ENCODE peak calls at places on chromosomes 1 and 21, in four cellular contexts. F is ELR, H is NCI-H345, W is suprapubic skin. N is an unnamed sample.

GRCh38 chr1:231642600-231643332 is 16.2 kb downstream of the DISC1 start:
- DNase-seq in F (no peak), H (no peak), W (no peak), N (no peak)

GRCh38 chr1:56077223-56077622 is 502.1 kb downstream of the PLPP3 start:
- DNase-seq in F (no peak), H (no peak), W (no peak), N (no peak)

GRCh38 chr1:18241932-18242331 is 134.3 kb downstream of the IGSF21 start:
- DNase-seq in F (no peak), H (peak), W (no peak), N (no peak)

GRCh38 chr21:45543371-45543709 is 1.1 kb upstream of the SLC19A1 start:
- DNase-seq in F (no peak), H (no peak), W (peak), N (no peak)

GRCh38 chr1:181364801-181365200 is 118.5 kb upstream of the CACNA1E start:
- DNase-seq in F (no peak), H (no peak), W (no peak), N (no peak)

GRCh38 chr1:81547261-81547911 is 253.3 kb upstream of the ADGRL2 start:
- DNase-seq in F (no peak), H (no peak), W (no peak), N (no peak)

GRCh38 chr1:183674339-183674738 is 21.2 kb upstream of the APOBEC4 start:
- DNase-seq in F (no peak), H (no peak), W (no peak), N (no peak)

GRCh38 chr1:208207388-208208131 is 36.6 kb downstream of the PLXNA2 start:
- DNase-seq in F (peak), H (peak), W (no peak), N (no peak)

GRCh38 chr1:212980123-212980800 is 29.9 kb downstream of the VASH2 start:
- DNase-seq in F (peak), H (no peak), W (no peak), N (no peak)

GRCh38 chr1:161185732-161186311 is 8.5 kb upstream of the B4GALT3 start:
- DNase-seq in F (no peak), H (no peak), W (no peak), N (no peak)

GRCh38 chr1:55310517-55310927 is 95.4 kb upstream of the USP24 start:
- DNase-seq in F (peak), H (no peak), W (no peak), N (no peak)

GRCh38 chr1:55428236-55428635 is 213.1 kb upstream of the USP24 start:
- DNase-seq in F (no peak), H (no peak), W (no peak), N (no peak)

GRCh38 chr1:63615809-63616420 is 22.7 kb downstream of the PGM1 start:
- DNase-seq in F (peak), H (peak), W (no peak), N (peak)

GRCh38 chr1:237953238-237953637 is 62.5 kb upstream of the ZP4 start:
- DNase-seq in F (peak), H (no peak), W (no peak), N (no peak)

GRCh38 chr1:172002725-172003345 is 161.5 kb downstream of the DNM3 start:
- DNase-seq in F (peak), H (peak), W (no peak), N (no peak)

N was measured in T-helper 1 cell.